ENCODE peak calls at places on chromosomes 4 and X, in four cellular contexts. P, M, A and G are unnamed samples.

GRCh38 chr4:129561886-129562285 is 465.9 kb downstream of the C4orf33 start:
- DNase-seq in P (no peak), M (no peak), A (no peak), G (no peak)

GRCh38 chr4:31204895-31205294 is 484.7 kb downstream of the PCDH7 start:
- DNase-seq in P (no peak), M (no peak), A (no peak), G (no peak)

GRCh38 chr4:156999175-156999517 is 27.5 kb upstream of the PDGFC start:
- DNase-seq in P (peak), M (peak), A (peak), G (peak)

GRCh38 chrX:39903343-39903742 is 194.4 kb downstream of the BCOR start:
- DNase-seq in P (no peak), M (peak), A (no peak), G (peak)

GRCh38 chr4:152063301-152064235 is 302.8 kb upstream of the GATB start:
- DNase-seq in P (no peak), M (peak), A (no peak), G (peak)

GRCh38 chr4:78186597-78187543 is 129.7 kb downstream of the FRAS1 start:
- DNase-seq in P (no peak), M (no peak), A (no peak), G (no peak)

GRCh38 chr4:78644744-78645330 is 93.3 kb downstream of the ANXA3 start:
- DNase-seq in P (peak), M (peak), A (peak), G (peak)

GRCh38 chr4:55768291-55768690 is 51.3 kb upstream of the EXOC1L start:
- DNase-seq in P (peak), M (peak), A (no peak), G (peak)

GRCh38 chrX:39653656-39654055 is 444.1 kb downstream of the BCOR start:
- DNase-seq in P (peak), M (no peak), A (no peak), G (peak)

GRCh38 chr4:27568236-27568951 is 707.8 kb downstream of the STIM2 start:
- DNase-seq in P (no peak), M (no peak), A (no peak), G (no peak)

GRCh38 chr4:112060212-112060611 is 85.0 kb upstream of the FAM241A start:
- DNase-seq in P (no peak), M (peak), A (peak), G (peak)

GRCh38 chrX:105876658-105877057 is 54.3 kb downstream of the NRK start:
- DNase-seq in P (no peak), M (peak), A (no peak), G (no peak)

GRCh38 chrX:30875957-30876356 is 13.1 kb downstream of the TAB3 start:
- DNase-seq in P (no peak), M (peak), A (no peak), G (peak)

GRCh38 chr4:2054217-2054616 is 4.9 kb upstream of the NAT8L start:
- DNase-seq in P (no peak), M (no peak), A (no peak), G (no peak)

GRCh38 chrX:109268340-109268739 is 213.5 kb downstream of the GUCY2F start:
- DNase-seq in P (no peak), M (no peak), A (no peak), G (no peak)

GRCh38 chrX:31237189-31237588 is 165.3 kb upstream of the FTHL17 start:
- DNase-seq in P (no peak), M (no peak), A (no peak), G (no peak)

GRCh38 chrX:74349387-74349786 is 45.4 kb downstream of the ZCCHC13 start:
- DNase-seq in P (no peak), M (peak), A (no peak), G (peak)

GRCh38 chr4:126530996-126531585 is 1101.7 kb upstream of the INTU start:
- DNase-seq in P (no peak), M (no peak), A (no peak), G (no peak)

GRCh38 chr4:20195071-20195885 is 56.4 kb upstream of the SLIT2 start:
- DNase-seq in P (no peak), M (peak), A (no peak), G (peak)

GRCh38 chr4:15262396-15262795 is 165.4 kb upstream of the C1QTNF7 start:
- DNase-seq in P (no peak), M (no peak), A (no peak), G (no peak)

GRCh38 chr4:95165926-95166524 is 382.7 kb downstream of the UNC5C start:
- DNase-seq in P (no peak), M (peak), A (peak), G (peak)

GRCh38 chr4:74546020-74546419 is 101.1 kb downstream of the AREG start:
- DNase-seq in P (no peak), M (no peak), A (no peak), G (peak)

GRCh38 chr4:55509272-55509671 is 37.4 kb downstream of the CLOCK start:
- DNase-seq in P (no peak), M (no peak), A (no peak), G (no peak)

GRCh38 chr4:47122592-47123291 is 91.4 kb downstream of the GABRB1 start:
- DNase-seq in P (peak), M (peak), A (peak), G (peak)

GRCh38 chrX:135421932-135422809 is at the start of gene SMIM10L2A:
- DNase-seq in P (no peak), M (no peak), A (no peak), G (no peak)

GRCh38 chr4:81635747-81636146 is 164.0 kb upstream of the RASGEF1B start:
- DNase-seq in P (no peak), M (no peak), A (no peak), G (no peak)

GRCh38 chr4:108168213-108168671 is 490 bp downstream of the LEF1 start:
- DNase-seq in P (no peak), M (no peak), A (no peak), G (peak)

GRCh38 chr4:186781032-186781917 is 57.6 kb upstream of the FAT1 start:
- DNase-seq in P (no peak), M (no peak), A (no peak), G (no peak)

GRCh38 chrX:101206471-101206870 is 13.1 kb upstream of the DRP2 start:
- DNase-seq in P (no peak), M (peak), A (peak), G (peak)

GRCh38 chr4:6794189-6794588 is 11.7 kb downstream of the KIAA0232 start:
- DNase-seq in P (no peak), M (no peak), A (no peak), G (no peak)

GRCh38 chr4:42915484-42915883 is 23.0 kb downstream of the GRXCR1 start:
- DNase-seq in P (no peak), M (no peak), A (no peak), G (no peak)

GRCh38 chrX:26442340-26442739 is 226.4 kb downstream of the MAGEB5 start:
- DNase-seq in P (no peak), M (no peak), A (no peak), G (peak)

GRCh38 chrX:142076633-142077032 is 128.5 kb downstream of the MAGEC2 start:
- DNase-seq in P (no peak), M (no peak), A (no peak), G (no peak)

GRCh38 chr4:150199056-150199455 is 120.8 kb downstream of the DCLK2 start:
- DNase-seq in P (no peak), M (no peak), A (no peak), G (no peak)

GRCh38 chr4:171169396-171169795 is 643.8 kb upstream of the GALNTL6 start:
- DNase-seq in P (no peak), M (no peak), A (no peak), G (no peak)

GRCh38 chrX:140180585-140180984 is 215.3 kb upstream of the CXorf66 start:
- DNase-seq in P (no peak), M (no peak), A (no peak), G (no peak)

GRCh38 chr4:60403986-60404385 is 796.1 kb upstream of the ADGRL3 start:
- DNase-seq in P (no peak), M (no peak), A (no peak), G (no peak)

GRCh38 chr4:32560306-32560705 is 1840.1 kb downstream of the PCDH7 start:
- DNase-seq in P (no peak), M (no peak), A (no peak), G (peak)

GRCh38 chr4:128796934-128797333 is 12.6 kb upstream of the JADE1 start:
- DNase-seq in P (no peak), M (no peak), A (no peak), G (no peak)